ENCODE peak calls at places on chromosome 17, in seven cellular contexts. One of them, this sample, is unnamed.

GRCh38 chr17:67322039-67322787 is 44.2 kb downstream of the PSMD12 start:
- DNase-seq in CD8-positive, alpha-beta T cell: no peak
- DNase-seq in heart left ventricle: no peak
- DNase-seq in lower lobe of right lung: no peak
- DNase-seq in colonic mucosa: no peak
- DNase-seq in Caco-2: no peak
- DNase-seq in uterus: no peak
- DNase-seq in this sample: no peak

GRCh38 chr17:57945999-57946797 is 9.0 kb downstream of the CUEDC1 start:
- DNase-seq in CD8-positive, alpha-beta T cell: no peak
- DNase-seq in uterus: no peak
- DNase-seq in heart left ventricle: no peak
- DNase-seq in lower lobe of right lung: no peak
- DNase-seq in colonic mucosa: no peak
- DNase-seq in Caco-2: no peak
- DNase-seq in this sample: no peak

GRCh38 chr17:77428901-77429734 is 288.3 kb downstream of the SEC14L1 start:
- DNase-seq in CD8-positive, alpha-beta T cell: no peak
- DNase-seq in colonic mucosa: no peak
- DNase-seq in lower lobe of right lung: no peak
- DNase-seq in uterus: no peak
- DNase-seq in heart left ventricle: no peak
- DNase-seq in Caco-2: no peak
- DNase-seq in this sample: peak; percentile 52

GRCh38 chr17:29116652-29117439 is 63.4 kb downstream of the MYO18A start:
- DNase-seq in Caco-2: peak; percentile 71
- DNase-seq in uterus: peak; percentile 68
- DNase-seq in CD8-positive, alpha-beta T cell: peak; percentile 74
- DNase-seq in colonic mucosa: peak; percentile 78
- DNase-seq in lower lobe of right lung: peak; percentile 90
- DNase-seq in heart left ventricle: peak; percentile 79
- DNase-seq in this sample: peak; percentile 91

GRCh38 chr17:73397278-73397826 is 85.6 kb upstream of the CDC42EP4 start:
- DNase-seq in heart left ventricle: no peak
- DNase-seq in CD8-positive, alpha-beta T cell: no peak
- DNase-seq in lower lobe of right lung: peak; percentile 29
- DNase-seq in Caco-2: no peak
- DNase-seq in uterus: no peak
- DNase-seq in colonic mucosa: no peak
- DNase-seq in this sample: no peak

GRCh38 chr17:15965510-15965909 is 20.6 kb downstream of the ADORA2B start:
- DNase-seq in Caco-2: no peak
- DNase-seq in colonic mucosa: no peak
- DNase-seq in uterus: no peak
- DNase-seq in CD8-positive, alpha-beta T cell: no peak
- DNase-seq in heart left ventricle: no peak
- DNase-seq in lower lobe of right lung: no peak
- DNase-seq in this sample: no peak

GRCh38 chr17:74806334-74806733 is 30.2 kb upstream of the NAT9 start:
- DNase-seq in lower lobe of right lung: no peak
- DNase-seq in colonic mucosa: no peak
- DNase-seq in uterus: no peak
- DNase-seq in heart left ventricle: no peak
- DNase-seq in CD8-positive, alpha-beta T cell: no peak
- DNase-seq in Caco-2: no peak
- DNase-seq in this sample: no peak

GRCh38 chr17:10069301-10069700 is 129.1 kb downstream of the GAS7 start:
- DNase-seq in Caco-2: no peak
- DNase-seq in heart left ventricle: peak; percentile 58
- DNase-seq in CD8-positive, alpha-beta T cell: no peak
- DNase-seq in uterus: peak; percentile 73
- DNase-seq in lower lobe of right lung: no peak
- DNase-seq in colonic mucosa: no peak
- DNase-seq in this sample: peak; percentile 83

GRCh38 chr17:48871551-48872351 is 20.8 kb upstream of the ATP5MC1 start:
- DNase-seq in uterus: peak; percentile 35
- DNase-seq in colonic mucosa: peak; percentile 91
- DNase-seq in heart left ventricle: peak; percentile 49
- DNase-seq in Caco-2: peak; percentile 99
- DNase-seq in CD8-positive, alpha-beta T cell: no peak
- DNase-seq in lower lobe of right lung: no peak
- DNase-seq in this sample: peak; percentile 73

GRCh38 chr17:63474174-63474913 is 2.5 kb upstream of the ACE start:
- DNase-seq in CD8-positive, alpha-beta T cell: no peak
- DNase-seq in heart left ventricle: peak; percentile 75
- DNase-seq in uterus: no peak
- DNase-seq in Caco-2: no peak
- DNase-seq in lower lobe of right lung: no peak
- DNase-seq in colonic mucosa: peak; percentile 34
- DNase-seq in this sample: no peak

GRCh38 chr17:74922694-74923537 is at the start of gene USH1G:
- DNase-seq in CD8-positive, alpha-beta T cell: peak; percentile 36
- DNase-seq in colonic mucosa: no peak
- DNase-seq in Caco-2: no peak
- DNase-seq in lower lobe of right lung: no peak
- DNase-seq in heart left ventricle: no peak
- DNase-seq in uterus: peak; percentile 31
- DNase-seq in this sample: no peak

GRCh38 chr17:7837375-7838290 is 3.6 kb downstream of the KDM6B start:
- DNase-seq in uterus: no peak
- DNase-seq in colonic mucosa: no peak
- DNase-seq in heart left ventricle: no peak
- DNase-seq in lower lobe of right lung: no peak
- DNase-seq in Caco-2: no peak
- DNase-seq in CD8-positive, alpha-beta T cell: no peak
- DNase-seq in this sample: no peak

GRCh38 chr17:7173687-7174602 is 5.2 kb downstream of the ASGR1 start:
- DNase-seq in CD8-positive, alpha-beta T cell: peak; percentile 54
- DNase-seq in uterus: no peak
- DNase-seq in colonic mucosa: peak; percentile 57
- DNase-seq in heart left ventricle: peak; percentile 62
- DNase-seq in Caco-2: no peak
- DNase-seq in lower lobe of right lung: peak; percentile 91
- DNase-seq in this sample: peak; percentile 85

GRCh38 chr17:62778990-62779681 is 29.0 kb downstream of the MARCHF10 start:
- DNase-seq in colonic mucosa: no peak
- DNase-seq in Caco-2: peak; percentile 48
- DNase-seq in uterus: peak; percentile 59
- DNase-seq in heart left ventricle: peak; percentile 27
- DNase-seq in CD8-positive, alpha-beta T cell: no peak
- DNase-seq in lower lobe of right lung: peak; percentile 78
- DNase-seq in this sample: no peak

GRCh38 chr17:42000399-42001076 is 16.7 kb downstream of the DNAJC7 start:
- DNase-seq in colonic mucosa: no peak
- DNase-seq in heart left ventricle: no peak
- DNase-seq in Caco-2: no peak
- DNase-seq in uterus: no peak
- DNase-seq in lower lobe of right lung: no peak
- DNase-seq in CD8-positive, alpha-beta T cell: no peak
- DNase-seq in this sample: no peak

GRCh38 chr17:30379303-30380105 is 777 bp downstream of the CPD start:
- DNase-seq in uterus: peak; percentile 25
- DNase-seq in lower lobe of right lung: peak; percentile 65
- DNase-seq in CD8-positive, alpha-beta T cell: no peak
- DNase-seq in heart left ventricle: peak; percentile 44
- DNase-seq in Caco-2: peak; percentile 49
- DNase-seq in colonic mucosa: peak; percentile 34
- DNase-seq in this sample: peak; percentile 70

GRCh38 chr17:33892677-33893076 is 362.4 kb upstream of the CCL2 start:
- DNase-seq in heart left ventricle: no peak
- DNase-seq in uterus: no peak
- DNase-seq in CD8-positive, alpha-beta T cell: no peak
- DNase-seq in lower lobe of right lung: no peak
- DNase-seq in colonic mucosa: no peak
- DNase-seq in Caco-2: no peak
- DNase-seq in this sample: no peak

GRCh38 chr17:82806645-82807044 is 33.2 kb downstream of the ZNF750 start:
- DNase-seq in colonic mucosa: no peak
- DNase-seq in uterus: no peak
- DNase-seq in CD8-positive, alpha-beta T cell: no peak
- DNase-seq in Caco-2: no peak
- DNase-seq in lower lobe of right lung: no peak
- DNase-seq in heart left ventricle: peak; percentile 30
- DNase-seq in this sample: peak; percentile 32

GRCh38 chr17:82803606-82804005 is 36.2 kb downstream of the ZNF750 start:
- DNase-seq in heart left ventricle: peak; percentile 12
- DNase-seq in colonic mucosa: no peak
- DNase-seq in lower lobe of right lung: no peak
- DNase-seq in CD8-positive, alpha-beta T cell: no peak
- DNase-seq in Caco-2: no peak
- DNase-seq in uterus: no peak
- DNase-seq in this sample: peak; percentile 46

GRCh38 chr17:82804442-82805191 is 35.2 kb downstream of the ZNF750 start:
- DNase-seq in Caco-2: no peak
- DNase-seq in uterus: peak; percentile 94
- DNase-seq in CD8-positive, alpha-beta T cell: no peak
- DNase-seq in colonic mucosa: peak; percentile 37
- DNase-seq in heart left ventricle: peak; percentile 86
- DNase-seq in lower lobe of right lung: no peak
- DNase-seq in this sample: peak; percentile 97

GRCh38 chr17:82805823-82806222 is 34.0 kb downstream of the ZNF750 start:
- DNase-seq in CD8-positive, alpha-beta T cell: no peak
- DNase-seq in lower lobe of right lung: no peak
- DNase-seq in colonic mucosa: no peak
- DNase-seq in Caco-2: no peak
- DNase-seq in uterus: no peak
- DNase-seq in heart left ventricle: peak; percentile 25
- DNase-seq in this sample: peak; percentile 45

DNA sequence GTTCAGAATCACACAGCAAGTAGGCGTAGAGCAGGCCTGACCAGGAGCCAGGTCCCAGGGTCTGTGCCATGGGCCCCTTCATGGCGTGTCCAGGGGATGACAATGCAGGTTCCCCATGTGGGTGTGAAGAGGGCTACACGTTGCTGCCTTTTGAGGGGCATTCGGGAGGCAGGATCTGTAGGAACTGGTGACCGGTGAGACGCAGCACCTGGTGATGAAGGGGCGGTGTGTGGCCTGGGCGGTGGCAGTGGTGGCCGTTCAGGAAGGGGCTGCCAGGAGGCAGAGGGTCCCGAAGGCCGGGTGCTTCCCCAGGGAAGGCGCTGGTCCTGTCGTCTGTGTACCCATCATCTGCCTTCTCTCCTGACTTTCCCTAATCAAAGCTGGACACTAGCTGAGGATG is 34.6 kb downstream of the ZNF750 start:
- DNase-seq in uterus: no peak
- DNase-seq in lower lobe of right lung: no peak
- DNase-seq in heart left ventricle: no peak
- DNase-seq in colonic mucosa: no peak
- DNase-seq in Caco-2: no peak
- DNase-seq in CD8-positive, alpha-beta T cell: no peak
- DNase-seq in this sample: no peak
- H3K4me1 ChIP-seq in uterus: peaks cover 3% of the 10 kb centered on the region
- H3K4me1 ChIP-seq in lower lobe of right lung: no peaks in the 10 kb centered on the region
- H3K4me1 ChIP-seq in heart left ventricle: peaks cover 7% of the 10 kb centered on the region
- H3K4me1 ChIP-seq in colonic mucosa: no peaks in the 10 kb centered on the region
- H3K4me1 ChIP-seq in Caco-2: no peaks in the 10 kb centered on the region
- H3K4me1 ChIP-seq in CD8-positive, alpha-beta T cell: no peaks in the 10 kb centered on the region
- H3K4me1 ChIP-seq in this sample: peaks cover 2% of the 10 kb centered on the region

GRCh38 chr17:43090022-43090421 is 35.1 kb downstream of the BRCA1 start:
- DNase-seq in Caco-2: no peak
- DNase-seq in uterus: no peak
- DNase-seq in lower lobe of right lung: no peak
- DNase-seq in heart left ventricle: no peak
- DNase-seq in colonic mucosa: no peak
- DNase-seq in CD8-positive, alpha-beta T cell: no peak
- DNase-seq in this sample: no peak

GRCh38 chr17:43092891-43093290 is 32.3 kb downstream of the BRCA1 start:
- DNase-seq in CD8-positive, alpha-beta T cell: no peak
- DNase-seq in Caco-2: no peak
- DNase-seq in uterus: no peak
- DNase-seq in colonic mucosa: no peak
- DNase-seq in heart left ventricle: no peak
- DNase-seq in lower lobe of right lung: no peak
- DNase-seq in this sample: no peak

GRCh38 chr17:43094129-43094834 is 30.9 kb downstream of the BRCA1 start:
- DNase-seq in uterus: no peak
- DNase-seq in CD8-positive, alpha-beta T cell: no peak
- DNase-seq in colonic mucosa: no peak
- DNase-seq in Caco-2: no peak
- DNase-seq in lower lobe of right lung: no peak
- DNase-seq in heart left ventricle: no peak
- DNase-seq in this sample: no peak
- H3K9me3 ChIP-seq in uterus: no peaks in the 10 kb centered on the region
- H3K9me3 ChIP-seq in CD8-positive, alpha-beta T cell: no peaks in the 10 kb centered on the region
- H3K9me3 ChIP-seq in colonic mucosa: no peaks in the 10 kb centered on the region
- H3K9me3 ChIP-seq in Caco-2: no peaks in the 10 kb centered on the region
- H3K9me3 ChIP-seq in lower lobe of right lung: no peaks in the 10 kb centered on the region
- H3K9me3 ChIP-seq in heart left ventricle: no peaks in the 10 kb centered on the region
- H3K9me3 ChIP-seq in this sample: no peaks in the 10 kb centered on the region

GRCh38 chr17:44892250-44892649 is 7.0 kb downstream of the EFTUD2 start:
- DNase-seq in uterus: no peak
- DNase-seq in Caco-2: no peak
- DNase-seq in CD8-positive, alpha-beta T cell: no peak
- DNase-seq in heart left ventricle: no peak
- DNase-seq in lower lobe of right lung: no peak
- DNase-seq in colonic mucosa: no peak
- DNase-seq in this sample: no peak

GRCh38 chr17:44887016-44887415 is 12.2 kb downstream of the EFTUD2 start:
- DNase-seq in lower lobe of right lung: no peak
- DNase-seq in heart left ventricle: no peak
- DNase-seq in CD8-positive, alpha-beta T cell: no peak
- DNase-seq in uterus: no peak
- DNase-seq in Caco-2: no peak
- DNase-seq in colonic mucosa: no peak
- DNase-seq in this sample: no peak

GRCh38 chr17:44887971-44888955 is 11.0 kb downstream of the EFTUD2 start:
- DNase-seq in Caco-2: no peak
- DNase-seq in CD8-positive, alpha-beta T cell: no peak
- DNase-seq in heart left ventricle: no peak
- DNase-seq in colonic mucosa: no peak
- DNase-seq in uterus: no peak
- DNase-seq in lower lobe of right lung: no peak
- DNase-seq in this sample: no peak

GRCh38 chr17:44884941-44885340 is 14.3 kb downstream of the EFTUD2 start:
- DNase-seq in uterus: no peak
- DNase-seq in colonic mucosa: no peak
- DNase-seq in lower lobe of right lung: no peak
- DNase-seq in heart left ventricle: no peak
- DNase-seq in CD8-positive, alpha-beta T cell: no peak
- DNase-seq in Caco-2: no peak
- DNase-seq in this sample: no peak

GRCh38 chr17:44889003-44889402 is 10.2 kb downstream of the EFTUD2 start:
- DNase-seq in colonic mucosa: no peak
- DNase-seq in CD8-positive, alpha-beta T cell: no peak
- DNase-seq in Caco-2: no peak
- DNase-seq in lower lobe of right lung: no peak
- DNase-seq in heart left ventricle: no peak
- DNase-seq in uterus: no peak
- DNase-seq in this sample: no peak
- H3K4me1 ChIP-seq in colonic mucosa: no peaks in the 10 kb centered on the region
- H3K4me1 ChIP-seq in CD8-positive, alpha-beta T cell: peaks cover 34% of the 10 kb centered on the region
- H3K4me1 ChIP-seq in Caco-2: peaks cover 3% of the 10 kb centered on the region
- H3K4me1 ChIP-seq in lower lobe of right lung: peaks cover 19% of the 10 kb centered on the region
- H3K4me1 ChIP-seq in heart left ventricle: no peaks in the 10 kb centered on the region
- H3K4me1 ChIP-seq in uterus: no peaks in the 10 kb centered on the region
- H3K4me1 ChIP-seq in this sample: peaks cover 3% of the 10 kb centered on the region

DNA sequence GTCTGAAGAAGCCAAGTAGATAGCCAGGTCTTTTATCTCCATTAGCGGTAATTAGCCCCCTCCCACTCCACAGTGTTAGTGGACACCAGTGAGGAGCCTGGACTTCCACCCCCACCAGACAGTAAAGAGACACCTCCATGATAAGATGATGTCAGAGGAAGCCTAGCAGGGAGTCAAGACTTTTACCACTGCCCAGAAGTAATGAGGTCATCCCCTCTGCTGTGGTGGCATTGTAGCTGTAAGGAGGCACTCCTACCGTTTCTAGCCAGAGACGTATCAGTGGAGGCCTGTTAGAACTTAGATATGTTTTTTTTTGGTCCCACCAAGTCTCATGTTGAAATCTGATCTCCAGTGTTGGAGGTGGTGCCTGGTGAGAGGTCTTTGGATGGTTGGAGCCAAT is 38.1 kb downstream of the PIK3R5 start:
- DNase-seq in Caco-2: no peak
- DNase-seq in heart left ventricle: no peak
- DNase-seq in uterus: no peak
- DNase-seq in CD8-positive, alpha-beta T cell: no peak
- DNase-seq in colonic mucosa: no peak
- DNase-seq in lower lobe of right lung: no peak
- DNase-seq in this sample: no peak
- H3K9me3 ChIP-seq in Caco-2: peaks cover 5% of the 10 kb centered on the region
- H3K9me3 ChIP-seq in heart left ventricle: peaks cover 17% of the 10 kb centered on the region
- H3K9me3 ChIP-seq in uterus: peaks cover 5% of the 10 kb centered on the region
- H3K9me3 ChIP-seq in CD8-positive, alpha-beta T cell: peaks cover 11% of the 10 kb centered on the region
- H3K9me3 ChIP-seq in colonic mucosa: no peaks in the 10 kb centered on the region
- H3K9me3 ChIP-seq in lower lobe of right lung: peaks cover 15% of the 10 kb centered on the region
- H3K9me3 ChIP-seq in this sample: peaks cover 2% of the 10 kb centered on the region

This sample was measured in right cardiac atrium.